ENCODE peak calls at places on chromosomes 16 and 17, in eight cellular contexts. One of them, this sample, is unnamed.

GRCh38 chr17:66255112-66255511 is 25.9 kb upstream of the APOH start:
- DNase-seq in GM23248: peak
- DNase-seq in SK-N-MC: peak
- DNase-seq in fibroblast of mammary gland: peak
- DNase-seq in NCI-H524: peak
- DNase-seq in T-helper 2 cell: peak
- DNase-seq in NCI-H526 treated with DMSO at 0.1 percent for 48 hours: peak
- DNase-seq in body of pancreas: peak
- DNase-seq in this sample: peak

GRCh38 chr17:36514856-36515255 is 19.8 kb downstream of the MYO19 start:
- DNase-seq in GM23248: no peak
- DNase-seq in SK-N-MC: no peak
- DNase-seq in fibroblast of mammary gland: no peak
- DNase-seq in NCI-H524: no peak
- DNase-seq in T-helper 2 cell: no peak
- DNase-seq in NCI-H526 treated with DMSO at 0.1 percent for 48 hours: no peak
- DNase-seq in body of pancreas: no peak
- DNase-seq in this sample: no peak

GRCh38 chr17:48335858-48336500 is 94.0 kb downstream of the SKAP1 start:
- DNase-seq in GM23248: peak
- DNase-seq in SK-N-MC: peak
- DNase-seq in fibroblast of mammary gland: peak
- DNase-seq in NCI-H524: peak
- DNase-seq in T-helper 2 cell: peak
- DNase-seq in NCI-H526 treated with DMSO at 0.1 percent for 48 hours: peak
- DNase-seq in body of pancreas: no peak
- DNase-seq in this sample: peak

GRCh38 chr17:54901230-54901847 is 687 bp downstream of the TOM1L1 start:
- DNase-seq in GM23248: peak
- DNase-seq in SK-N-MC: peak
- DNase-seq in fibroblast of mammary gland: peak
- DNase-seq in NCI-H524: peak
- DNase-seq in T-helper 2 cell: no peak
- DNase-seq in NCI-H526 treated with DMSO at 0.1 percent for 48 hours: peak
- DNase-seq in body of pancreas: peak
- DNase-seq in this sample: peak

GRCh38 chr17:17050346-17051345 is 8.4 kb downstream of the MPRIP start:
- DNase-seq in GM23248: no peak
- DNase-seq in SK-N-MC: no peak
- DNase-seq in fibroblast of mammary gland: no peak
- DNase-seq in NCI-H524: no peak
- DNase-seq in T-helper 2 cell: no peak
- DNase-seq in NCI-H526 treated with DMSO at 0.1 percent for 48 hours: no peak
- DNase-seq in body of pancreas: no peak
- DNase-seq in this sample: no peak

GRCh38 chr16:88197481-88198456 is 185.0 kb upstream of the ZNF469 start:
- DNase-seq in GM23248: peak
- DNase-seq in SK-N-MC: no peak
- DNase-seq in fibroblast of mammary gland: no peak
- DNase-seq in NCI-H524: peak
- DNase-seq in T-helper 2 cell: no peak
- DNase-seq in NCI-H526 treated with DMSO at 0.1 percent for 48 hours: no peak
- DNase-seq in body of pancreas: no peak
- DNase-seq in this sample: no peak

GRCh38 chr17:61362396-61362795 is 37.2 kb upstream of the TBX2 start:
- DNase-seq in GM23248: no peak
- DNase-seq in SK-N-MC: no peak
- DNase-seq in fibroblast of mammary gland: no peak
- DNase-seq in NCI-H524: peak
- DNase-seq in T-helper 2 cell: no peak
- DNase-seq in NCI-H526 treated with DMSO at 0.1 percent for 48 hours: no peak
- DNase-seq in body of pancreas: no peak
- DNase-seq in this sample: no peak

GRCh38 chr16:10122546-10122945 is 59.7 kb downstream of the GRIN2A start:
- DNase-seq in GM23248: peak
- DNase-seq in SK-N-MC: no peak
- DNase-seq in fibroblast of mammary gland: peak
- DNase-seq in NCI-H524: peak
- DNase-seq in T-helper 2 cell: no peak
- DNase-seq in NCI-H526 treated with DMSO at 0.1 percent for 48 hours: no peak
- DNase-seq in body of pancreas: no peak
- DNase-seq in this sample: no peak

GRCh38 chr17:35969558-35970442 is 11.5 kb downstream of the CCL16 start:
- DNase-seq in GM23248: peak
- DNase-seq in SK-N-MC: peak
- DNase-seq in fibroblast of mammary gland: peak
- DNase-seq in NCI-H524: peak
- DNase-seq in T-helper 2 cell: peak
- DNase-seq in NCI-H526 treated with DMSO at 0.1 percent for 48 hours: peak
- DNase-seq in body of pancreas: peak
- DNase-seq in this sample: peak

GRCh38 chr17:48907713-48908046 is 527 bp upstream of the UBE2Z start:
- DNase-seq in GM23248: peak
- DNase-seq in SK-N-MC: no peak
- DNase-seq in fibroblast of mammary gland: peak
- DNase-seq in NCI-H524: no peak
- DNase-seq in T-helper 2 cell: no peak
- DNase-seq in NCI-H526 treated with DMSO at 0.1 percent for 48 hours: no peak
- DNase-seq in body of pancreas: no peak
- DNase-seq in this sample: peak

GRCh38 chr16:74605746-74606520 is 981 bp downstream of the GLG1 start:
- DNase-seq in GM23248: peak
- DNase-seq in SK-N-MC: no peak
- DNase-seq in fibroblast of mammary gland: no peak
- DNase-seq in NCI-H524: peak
- DNase-seq in T-helper 2 cell: no peak
- DNase-seq in NCI-H526 treated with DMSO at 0.1 percent for 48 hours: no peak
- DNase-seq in body of pancreas: no peak
- DNase-seq in this sample: no peak

GRCh38 chr17:18247613-18248001 is 10.9 kb downstream of the FLII start:
- DNase-seq in GM23248: no peak
- DNase-seq in SK-N-MC: no peak
- DNase-seq in fibroblast of mammary gland: no peak
- DNase-seq in NCI-H524: no peak
- DNase-seq in T-helper 2 cell: no peak
- DNase-seq in NCI-H526 treated with DMSO at 0.1 percent for 48 hours: no peak
- DNase-seq in body of pancreas: no peak
- DNase-seq in this sample: no peak

GRCh38 chr17:30780343-30780742 is 44.1 kb downstream of the CRLF3 start:
- DNase-seq in GM23248: no peak
- DNase-seq in SK-N-MC: no peak
- DNase-seq in fibroblast of mammary gland: no peak
- DNase-seq in NCI-H524: no peak
- DNase-seq in T-helper 2 cell: no peak
- DNase-seq in NCI-H526 treated with DMSO at 0.1 percent for 48 hours: no peak
- DNase-seq in body of pancreas: no peak
- DNase-seq in this sample: no peak

GRCh38 chr16:2979669-2980226 is 498 bp downstream of the PKMYT1 start:
- DNase-seq in GM23248: peak
- DNase-seq in SK-N-MC: no peak
- DNase-seq in fibroblast of mammary gland: no peak
- DNase-seq in NCI-H524: no peak
- DNase-seq in T-helper 2 cell: no peak
- DNase-seq in NCI-H526 treated with DMSO at 0.1 percent for 48 hours: no peak
- DNase-seq in body of pancreas: no peak
- DNase-seq in this sample: no peak

GRCh38 chr17:81335388-81336157 is 40.5 kb upstream of the SLC38A10 start:
- DNase-seq in GM23248: no peak
- DNase-seq in SK-N-MC: no peak
- DNase-seq in fibroblast of mammary gland: no peak
- DNase-seq in NCI-H524: no peak
- DNase-seq in T-helper 2 cell: no peak
- DNase-seq in NCI-H526 treated with DMSO at 0.1 percent for 48 hours: peak
- DNase-seq in body of pancreas: peak
- DNase-seq in this sample: no peak

GRCh38 chr16:3282103-3282746 is 1.1 kb upstream of the ZNF263 start:
- DNase-seq in GM23248: peak
- DNase-seq in SK-N-MC: no peak
- DNase-seq in fibroblast of mammary gland: no peak
- DNase-seq in NCI-H524: peak
- DNase-seq in T-helper 2 cell: no peak
- DNase-seq in NCI-H526 treated with DMSO at 0.1 percent for 48 hours: peak
- DNase-seq in body of pancreas: no peak
- DNase-seq in this sample: peak

GRCh38 chr17:11622468-11622867 is 24.2 kb downstream of the DNAH9 start:
- DNase-seq in GM23248: no peak
- DNase-seq in SK-N-MC: no peak
- DNase-seq in fibroblast of mammary gland: no peak
- DNase-seq in NCI-H524: no peak
- DNase-seq in T-helper 2 cell: no peak
- DNase-seq in NCI-H526 treated with DMSO at 0.1 percent for 48 hours: peak
- DNase-seq in body of pancreas: no peak
- DNase-seq in this sample: no peak

GRCh38 chr16:19809121-19809635 is 75.5 kb downstream of the GPRC5B start:
- DNase-seq in GM23248: no peak
- DNase-seq in SK-N-MC: no peak
- DNase-seq in fibroblast of mammary gland: peak
- DNase-seq in NCI-H524: no peak
- DNase-seq in T-helper 2 cell: no peak
- DNase-seq in NCI-H526 treated with DMSO at 0.1 percent for 48 hours: no peak
- DNase-seq in body of pancreas: peak
- DNase-seq in this sample: no peak

GRCh38 chr16:89093602-89094251 is at the start of gene ACSF3:
- DNase-seq in GM23248: peak
- DNase-seq in SK-N-MC: no peak
- DNase-seq in fibroblast of mammary gland: peak
- DNase-seq in NCI-H524: peak
- DNase-seq in T-helper 2 cell: peak
- DNase-seq in NCI-H526 treated with DMSO at 0.1 percent for 48 hours: no peak
- DNase-seq in body of pancreas: peak
- DNase-seq in this sample: peak

GRCh38 chr17:5911919-5912318 is 158.3 kb upstream of the WSCD1 start:
- DNase-seq in GM23248: no peak
- DNase-seq in SK-N-MC: no peak
- DNase-seq in fibroblast of mammary gland: no peak
- DNase-seq in NCI-H524: no peak
- DNase-seq in T-helper 2 cell: no peak
- DNase-seq in NCI-H526 treated with DMSO at 0.1 percent for 48 hours: no peak
- DNase-seq in body of pancreas: no peak
- DNase-seq in this sample: no peak

GRCh38 chr16:4601317-4602186 is 13.1 kb downstream of the UBALD1 start:
- DNase-seq in GM23248: peak
- DNase-seq in SK-N-MC: no peak
- DNase-seq in fibroblast of mammary gland: no peak
- DNase-seq in NCI-H524: no peak
- DNase-seq in T-helper 2 cell: no peak
- DNase-seq in NCI-H526 treated with DMSO at 0.1 percent for 48 hours: no peak
- DNase-seq in body of pancreas: peak
- DNase-seq in this sample: no peak

GRCh38 chr17:58403312-58403711 is 14.0 kb downstream of the RNF43 start:
- DNase-seq in GM23248: no peak
- DNase-seq in SK-N-MC: no peak
- DNase-seq in fibroblast of mammary gland: no peak
- DNase-seq in NCI-H524: no peak
- DNase-seq in T-helper 2 cell: no peak
- DNase-seq in NCI-H526 treated with DMSO at 0.1 percent for 48 hours: no peak
- DNase-seq in body of pancreas: no peak
- DNase-seq in this sample: no peak

GRCh38 chr17:61167050-61167449 is 232.6 kb upstream of the TBX2 start:
- DNase-seq in GM23248: no peak
- DNase-seq in SK-N-MC: no peak
- DNase-seq in fibroblast of mammary gland: no peak
- DNase-seq in NCI-H524: no peak
- DNase-seq in T-helper 2 cell: no peak
- DNase-seq in NCI-H526 treated with DMSO at 0.1 percent for 48 hours: no peak
- DNase-seq in body of pancreas: no peak
- DNase-seq in this sample: no peak

GRCh38 chr16:4263504-4264436 is 9.1 kb downstream of the TFAP4 start:
- DNase-seq in GM23248: peak
- DNase-seq in SK-N-MC: no peak
- DNase-seq in fibroblast of mammary gland: peak
- DNase-seq in NCI-H524: peak
- DNase-seq in T-helper 2 cell: no peak
- DNase-seq in NCI-H526 treated with DMSO at 0.1 percent for 48 hours: no peak
- DNase-seq in body of pancreas: peak
- DNase-seq in this sample: peak

GRCh38 chr17:37813753-37814152 is 68.9 kb upstream of the HNF1B start:
- DNase-seq in GM23248: peak
- DNase-seq in SK-N-MC: no peak
- DNase-seq in fibroblast of mammary gland: peak
- DNase-seq in NCI-H524: no peak
- DNase-seq in T-helper 2 cell: no peak
- DNase-seq in NCI-H526 treated with DMSO at 0.1 percent for 48 hours: no peak
- DNase-seq in body of pancreas: no peak
- DNase-seq in this sample: peak

GRCh38 chr16:56667581-56668571 is at the start of gene MT1G:
- DNase-seq in GM23248: peak
- DNase-seq in SK-N-MC: no peak
- DNase-seq in fibroblast of mammary gland: no peak
- DNase-seq in NCI-H524: peak
- DNase-seq in T-helper 2 cell: no peak
- DNase-seq in NCI-H526 treated with DMSO at 0.1 percent for 48 hours: peak
- DNase-seq in body of pancreas: peak
- DNase-seq in this sample: no peak

GRCh38 chr16:86572616-86573015 is 5.7 kb upstream of the FOXL1 start:
- DNase-seq in GM23248: no peak
- DNase-seq in SK-N-MC: no peak
- DNase-seq in fibroblast of mammary gland: no peak
- DNase-seq in NCI-H524: no peak
- DNase-seq in T-helper 2 cell: no peak
- DNase-seq in NCI-H526 treated with DMSO at 0.1 percent for 48 hours: no peak
- DNase-seq in body of pancreas: no peak
- DNase-seq in this sample: no peak

GRCh38 chr17:7133424-7133823 is 18.8 kb upstream of the ASGR2 start:
- DNase-seq in GM23248: peak
- DNase-seq in SK-N-MC: no peak
- DNase-seq in fibroblast of mammary gland: no peak
- DNase-seq in NCI-H524: no peak
- DNase-seq in T-helper 2 cell: peak
- DNase-seq in NCI-H526 treated with DMSO at 0.1 percent for 48 hours: no peak
- DNase-seq in body of pancreas: peak
- DNase-seq in this sample: peak

GRCh38 chr16:27313422-27314160 is at the start of gene IL4R:
- DNase-seq in GM23248: peak
- DNase-seq in SK-N-MC: no peak
- DNase-seq in fibroblast of mammary gland: peak
- DNase-seq in NCI-H524: no peak
- DNase-seq in T-helper 2 cell: peak
- DNase-seq in NCI-H526 treated with DMSO at 0.1 percent for 48 hours: peak
- DNase-seq in body of pancreas: peak
- DNase-seq in this sample: peak

GRCh38 chr17:64378890-64379354 is 11.7 kb downstream of the PECAM1 start:
- DNase-seq in GM23248: no peak
- DNase-seq in SK-N-MC: no peak
- DNase-seq in fibroblast of mammary gland: peak
- DNase-seq in NCI-H524: peak
- DNase-seq in T-helper 2 cell: no peak
- DNase-seq in NCI-H526 treated with DMSO at 0.1 percent for 48 hours: no peak
- DNase-seq in body of pancreas: no peak
- DNase-seq in this sample: no peak

This sample was measured in GM03348.